ENCODE peak calls at places on chromosome 3, in four cellular contexts. One of them, this sample, is unnamed.

GRCh38 chr3:108021533-108021932 is 69.3 kb downstream of the CD47 start:
- DNase-seq in stomach: no peak
- DNase-seq in breast epithelium: no peak
- DNase-seq in H1: no peak
- DNase-seq in this sample: no peak

GRCh38 chr3:44080507-44080906 is 161.2 kb upstream of the TOPAZ1 start:
- DNase-seq in H1: peak; percentile 28
- DNase-seq in stomach: no peak
- DNase-seq in breast epithelium: no peak
- DNase-seq in this sample: no peak

GRCh38 chr3:187765342-187765741 is 20.1 kb upstream of the BCL6 start:
- DNase-seq in H1: no peak
- DNase-seq in breast epithelium: no peak
- DNase-seq in stomach: no peak
- DNase-seq in this sample: no peak

GRCh38 chr3:72769758-72770540 is 78.3 kb downstream of the SHQ1 start:
- DNase-seq in H1: no peak
- DNase-seq in stomach: no peak
- DNase-seq in breast epithelium: no peak
- DNase-seq in this sample: no peak

GRCh38 chr3:150545419-150546225 is 674 bp downstream of the SERP1 start:
- DNase-seq in breast epithelium: no peak
- DNase-seq in H1: no peak
- DNase-seq in stomach: peak; percentile 50
- DNase-seq in this sample: peak; percentile 48

GRCh38 chr3:161401389-161401788 is 30.1 kb upstream of the SPTSSB start:
- DNase-seq in H1: no peak
- DNase-seq in stomach: no peak
- DNase-seq in breast epithelium: no peak
- DNase-seq in this sample: no peak

GRCh38 chr3:16309558-16309957 is 44.5 kb downstream of the OXNAD1 start:
- DNase-seq in breast epithelium: no peak
- DNase-seq in H1: no peak
- DNase-seq in stomach: no peak
- DNase-seq in this sample: no peak

GRCh38 chr3:197682713-197683112 is 54.0 kb downstream of the RUBCN start:
- DNase-seq in stomach: no peak
- DNase-seq in breast epithelium: no peak
- DNase-seq in H1: no peak
- DNase-seq in this sample: no peak

GRCh38 chr3:173395073-173395411 is 2.5 kb upstream of the NLGN1 start:
- DNase-seq in breast epithelium: no peak
- DNase-seq in stomach: peak; percentile 39
- DNase-seq in H1: no peak
- DNase-seq in this sample: no peak

GRCh38 chr3:29757054-29757777 is 476.3 kb downstream of the RBMS3 start:
- DNase-seq in H1: no peak
- DNase-seq in breast epithelium: no peak
- DNase-seq in stomach: peak; percentile 66
- DNase-seq in this sample: no peak

GRCh38 chr3:56917740-56918568 is 116.2 kb upstream of the ARHGEF3 start:
- DNase-seq in breast epithelium: no peak
- DNase-seq in H1: no peak
- DNase-seq in stomach: no peak
- DNase-seq in this sample: peak; percentile 39

GRCh38 chr3:56919797-56920195 is 118.0 kb upstream of the ARHGEF3 start:
- DNase-seq in H1: no peak
- DNase-seq in breast epithelium: no peak
- DNase-seq in stomach: no peak
- DNase-seq in this sample: no peak

GRCh38 chr3:56917337-56917697 is 115.6 kb upstream of the ARHGEF3 start:
- DNase-seq in breast epithelium: no peak
- DNase-seq in stomach: no peak
- DNase-seq in H1: no peak
- DNase-seq in this sample: no peak

GRCh38 chr3:56916697-56917336 is 115.1 kb upstream of the ARHGEF3 start:
- DNase-seq in breast epithelium: no peak
- DNase-seq in stomach: no peak
- DNase-seq in H1: no peak
- DNase-seq in this sample: no peak

GRCh38 chr3:56919137-56919796 is 117.5 kb upstream of the ARHGEF3 start:
- DNase-seq in breast epithelium: no peak
- DNase-seq in stomach: no peak
- DNase-seq in H1: no peak
- DNase-seq in this sample: no peak
- TF ChIP-seq CTCF in breast epithelium: no peak
- TF ChIP-seq CTCF in stomach: no peak
- TF ChIP-seq CTCF in H1: no peak
- TF ChIP-seq CTCF in this sample: no peak

GRCh38 chr3:159765025-159765859 is 223.4 kb upstream of the IL12A start:
- DNase-seq in stomach: peak; percentile 41
- DNase-seq in H1: peak; percentile 67
- DNase-seq in breast epithelium: peak; percentile 70
- DNase-seq in this sample: peak; percentile 66
- TF ChIP-seq POLR2AphosphoS5 in stomach: peak; percentile 56
- TF ChIP-seq POLR2AphosphoS5 in H1: no peak
- TF ChIP-seq POLR2AphosphoS5 in breast epithelium: peak; percentile 48
- TF ChIP-seq POLR2AphosphoS5 in this sample: peak; percentile 53

GRCh38 chr3:12098400-12098799 is 60.3 kb downstream of the TIMP4 start:
- DNase-seq in breast epithelium: no peak
- DNase-seq in stomach: no peak
- DNase-seq in H1: no peak
- DNase-seq in this sample: no peak
- TF ChIP-seq CTCF in breast epithelium: no peak
- TF ChIP-seq CTCF in stomach: no peak
- TF ChIP-seq CTCF in H1: no peak
- TF ChIP-seq CTCF in this sample: no peak

GRCh38 chr3:157279237-157279636 is 119.3 kb upstream of the CCNL1 start:
- DNase-seq in H1: no peak
- DNase-seq in breast epithelium: no peak
- DNase-seq in stomach: no peak
- DNase-seq in this sample: no peak

GRCh38 chr3:157276801-157277200 is 116.9 kb upstream of the CCNL1 start:
- DNase-seq in H1: no peak
- DNase-seq in breast epithelium: no peak
- DNase-seq in stomach: no peak
- DNase-seq in this sample: no peak

GRCh38 chr3:157280786-157281185 is 120.8 kb upstream of the CCNL1 start:
- DNase-seq in H1: no peak
- DNase-seq in stomach: no peak
- DNase-seq in breast epithelium: no peak
- DNase-seq in this sample: no peak

GRCh38 chr3:157285966-157286365 is 126.0 kb upstream of the CCNL1 start:
- DNase-seq in stomach: no peak
- DNase-seq in breast epithelium: no peak
- DNase-seq in H1: no peak
- DNase-seq in this sample: no peak

GRCh38 chr3:157282261-157283191 is 122.6 kb upstream of the CCNL1 start:
- DNase-seq in stomach: no peak
- DNase-seq in H1: no peak
- DNase-seq in breast epithelium: no peak
- DNase-seq in this sample: no peak
- TF ChIP-seq POLR2AphosphoS5 in stomach: no peak
- TF ChIP-seq POLR2AphosphoS5 in H1: no peak
- TF ChIP-seq POLR2AphosphoS5 in breast epithelium: peak; percentile 62
- TF ChIP-seq POLR2AphosphoS5 in this sample: no peak

DNA sequence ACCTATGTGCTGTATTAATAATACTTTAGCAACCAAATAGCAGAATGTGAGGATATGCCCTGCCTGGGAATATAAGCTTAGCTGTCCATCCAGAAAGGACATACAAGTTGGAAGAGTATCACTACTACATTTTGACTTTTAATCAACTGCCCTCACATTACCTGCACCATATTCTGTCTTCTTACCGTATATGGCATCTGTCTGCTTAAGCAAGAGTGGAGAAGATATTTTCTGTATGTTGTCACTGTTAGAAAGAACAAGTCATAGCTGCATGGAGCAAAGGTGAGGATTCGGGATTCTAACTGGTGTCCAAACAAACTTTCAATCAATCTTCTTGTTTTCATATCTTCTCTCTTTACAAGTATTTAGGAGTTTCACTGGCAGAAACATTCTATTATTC is 929.5 kb upstream of the ROBO1 start:
- DNase-seq in H1: no peak
- DNase-seq in stomach: no peak
- DNase-seq in breast epithelium: no peak
- DNase-seq in this sample: no peak
- TF ChIP-seq CTCF in H1: no peak
- TF ChIP-seq CTCF in stomach: no peak
- TF ChIP-seq CTCF in breast epithelium: no peak
- TF ChIP-seq CTCF in this sample: no peak

GRCh38 chr3:45145223-45145622 is 955 bp downstream of the CDCP1 start:
- DNase-seq in breast epithelium: no peak
- DNase-seq in H1: no peak
- DNase-seq in stomach: no peak
- DNase-seq in this sample: no peak
- TF ChIP-seq POLR2AphosphoS5 in breast epithelium: no peak
- TF ChIP-seq POLR2AphosphoS5 in H1: no peak
- TF ChIP-seq POLR2AphosphoS5 in stomach: no peak
- TF ChIP-seq POLR2AphosphoS5 in this sample: no peak

DNA sequence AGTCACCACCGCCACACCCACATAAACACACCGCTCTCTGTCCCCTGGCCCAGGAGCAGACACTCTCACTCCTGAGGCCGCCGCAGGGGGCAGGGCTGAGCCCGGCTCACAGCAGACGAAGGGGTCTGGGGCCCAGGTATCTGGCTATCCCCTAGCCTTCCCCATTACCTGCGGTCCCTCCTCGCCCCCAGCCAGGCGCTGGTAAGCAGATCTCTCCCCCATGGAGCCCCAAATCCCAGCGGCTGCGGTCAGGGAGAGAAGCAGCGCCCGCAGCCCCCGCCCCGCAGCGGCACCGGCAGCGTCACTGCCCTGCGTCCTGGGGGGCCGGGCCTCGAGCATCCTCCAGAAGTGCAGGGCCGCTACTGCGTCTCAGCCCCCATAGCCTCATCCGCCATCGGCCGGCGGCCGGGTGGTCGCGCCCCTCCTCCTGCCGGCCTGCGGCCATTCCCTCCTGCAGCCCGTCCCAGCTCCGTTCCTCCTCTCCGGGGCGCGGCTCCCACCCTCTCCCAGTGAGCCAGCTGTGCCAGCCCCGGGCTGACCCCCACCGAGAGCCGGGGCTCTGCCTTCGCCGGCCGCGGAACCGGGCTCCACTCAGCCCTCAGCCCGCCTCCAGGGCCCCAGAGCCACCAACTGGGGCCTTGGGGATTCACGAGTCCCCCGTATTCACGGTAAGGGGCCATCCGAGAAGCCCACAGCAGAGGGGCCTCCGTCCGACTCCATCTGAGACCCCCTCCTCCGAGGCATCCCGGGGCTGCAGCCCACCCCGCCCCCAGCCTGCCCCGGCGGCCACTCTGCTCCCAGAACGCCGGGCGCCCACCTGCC is 13.1 kb downstream of the TNK2 start:
- DNase-seq in H1: peak; percentile 75
- DNase-seq in breast epithelium: no peak
- DNase-seq in stomach: peak; percentile 52
- DNase-seq in this sample: peak; percentile 65
- TF ChIP-seq CTCF in H1: no peak
- TF ChIP-seq CTCF in breast epithelium: no peak
- TF ChIP-seq CTCF in stomach: no peak
- TF ChIP-seq CTCF in this sample: no peak

DNA sequence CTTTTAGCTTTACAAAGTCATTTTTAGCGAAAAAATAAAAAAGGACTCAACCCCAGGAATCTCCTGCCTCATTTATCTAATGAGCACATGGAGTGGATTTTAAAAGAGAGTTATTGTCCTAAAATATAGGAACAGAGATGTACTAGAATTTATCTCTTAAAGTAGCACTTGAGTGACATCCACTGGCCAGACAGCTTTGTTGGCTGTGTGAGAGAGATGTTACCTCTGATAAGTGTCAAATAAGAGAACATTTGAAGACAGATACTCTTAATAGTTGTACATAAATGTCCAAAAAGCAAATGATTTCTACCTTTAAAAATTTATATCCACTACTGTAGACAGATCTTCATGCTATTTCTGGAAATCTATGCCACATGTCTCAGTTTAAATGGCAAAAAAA is 12.3 kb upstream of the MFSD1 start:
- DNase-seq in stomach: no peak
- DNase-seq in breast epithelium: no peak
- DNase-seq in H1: no peak
- DNase-seq in this sample: peak; percentile 29
- TF ChIP-seq POLR2AphosphoS5 in stomach: no peak
- TF ChIP-seq POLR2AphosphoS5 in breast epithelium: no peak
- TF ChIP-seq POLR2AphosphoS5 in H1: no peak
- TF ChIP-seq POLR2AphosphoS5 in this sample: no peak

This sample was measured in transverse colon.